ENCODE peak calls at places on chromosome 6, in eight cellular contexts. G is GM20000, P is GM23338, A is NCI-H2081, H is ovary, Y is uterus, Z is COR-L47, F is HEK293T. N is an unnamed sample.
A peak's percentile ranks its signal among the peaks of the same experiment; 100 is the strongest.

GRCh38 chr6:31969712-31970603 is 2.0 kb downstream of the DXO start:
- DNase-seq in G (no peak), P (no peak), A (no peak), H (no peak), Y (no peak), Z (no peak), F (no peak), N (peak; percentile 61)

GRCh38 chr6:154070041-154070440 is 31.0 kb downstream of the OPRM1 start:
- DNase-seq in G (no peak), P (no peak), A (no peak), H (no peak), Y (no peak), Z (no peak), F (no peak), N (no peak)

GRCh38 chr6:24357336-24358218 is at the start of gene DCDC2:
- DNase-seq in G (peak; percentile 21), P (peak; percentile 78), A (peak; percentile 89), H (peak; percentile 40), Y (no peak), Z (no peak), F (no peak), N (peak; percentile 64)

GRCh38 chr6:135423649-135424128 is 73.9 kb downstream of the AHI1 start:
- DNase-seq in G (peak; percentile 43), P (peak; percentile 63), A (peak; percentile 45), H (no peak), Y (no peak), Z (peak; percentile 11), F (peak; percentile 40), N (no peak)

GRCh38 chr6:5323979-5324378 is 62.7 kb downstream of the FARS2 start:
- DNase-seq in G (no peak), P (no peak), A (no peak), H (no peak), Y (no peak), Z (no peak), F (no peak), N (no peak)

GRCh38 chr6:28634758-28635546 is 109.3 kb downstream of the GPX5 start:
- DNase-seq in G (peak; percentile 46), P (peak; percentile 79), A (peak; percentile 73), H (no peak), Y (no peak), Z (peak; percentile 8), F (peak; percentile 61), N (no peak)

GRCh38 chr6:75386050-75386770 is 101.6 kb upstream of the TMEM30A start:
- DNase-seq in G (no peak), P (no peak), A (no peak), H (no peak), Y (no peak), Z (no peak), F (no peak), N (no peak)

GRCh38 chr6:105302617-105303128 is 100.2 kb downstream of the PREP start:
- DNase-seq in G (no peak), P (peak; percentile 41), A (no peak), H (no peak), Y (no peak), Z (no peak), F (no peak), N (no peak)

GRCh38 chr6:56570434-56571359 is 72.0 kb downstream of the DST start:
- DNase-seq in G (peak; percentile 30), P (peak; percentile 51), A (peak; percentile 61), H (no peak), Y (no peak), Z (peak; percentile 44), F (peak; percentile 54), N (no peak)

GRCh38 chr6:108809211-108809610 is 39.0 kb upstream of the ARMC2 start:
- DNase-seq in G (no peak), P (no peak), A (no peak), H (no peak), Y (no peak), Z (no peak), F (no peak), N (no peak)

GRCh38 chr6:68087399-68088133 is 547.5 kb upstream of the ADGRB3 start:
- DNase-seq in G (peak; percentile 23), P (no peak), A (no peak), H (no peak), Y (no peak), Z (no peak), F (no peak), N (no peak)

GRCh38 chr6:46062312-46062711 is 46.7 kb upstream of the CLIC5 start:
- DNase-seq in G (no peak), P (no peak), A (no peak), H (no peak), Y (no peak), Z (no peak), F (no peak), N (no peak)

GRCh38 chr6:29797120-29797519 is 30.5 kb upstream of the HLA-G start:
- DNase-seq in G (no peak), P (no peak), A (no peak), H (no peak), Y (no peak), Z (no peak), F (no peak), N (no peak)

GRCh38 chr6:158016571-158017383 is 35.1 kb downstream of the SYNJ2 start:
- DNase-seq in G (no peak), P (no peak), A (no peak), H (no peak), Y (no peak), Z (no peak), F (no peak), N (peak; percentile 61)

GRCh38 chr6:27553123-27553904 is 80.4 kb upstream of the ZNF184 start:
- DNase-seq in G (peak; percentile 58), P (peak; percentile 77), A (peak; percentile 46), H (no peak), Y (no peak), Z (no peak), F (peak; percentile 58), N (no peak)

GRCh38 chr6:149473080-149474052 is 11.4 kb downstream of the ZC3H12D start:
- DNase-seq in G (no peak), P (no peak), A (no peak), H (no peak), Y (no peak), Z (no peak), F (peak; percentile 58), N (no peak)

N was measured in sigmoid colon.